ENCODE peak calls at places on chromosomes 16 and 17, in six cellular contexts. One of them, this sample, is unnamed.

GRCh38 chr16:17404903-17405691 is 65.7 kb downstream of the XYLT1 start:
- DNase-seq in gastrocnemius medialis: peak
- DNase-seq in mammary epithelial cell: peak
- DNase-seq in upper lobe of right lung: peak
- DNase-seq in cardiac muscle cell: no peak
- DNase-seq in lower lobe of right lung: peak
- DNase-seq in this sample: no peak

GRCh38 chr17:48429638-48430586 is at the start of gene SKAP1:
- DNase-seq in mammary epithelial cell: no peak
- DNase-seq in lower lobe of right lung: no peak
- DNase-seq in upper lobe of right lung: peak
- DNase-seq in cardiac muscle cell: no peak
- DNase-seq in gastrocnemius medialis: no peak
- DNase-seq in this sample: no peak

GRCh38 chr16:3383045-3383448 is 17.8 kb downstream of the ZSCAN32 start:
- DNase-seq in mammary epithelial cell: no peak
- DNase-seq in lower lobe of right lung: no peak
- DNase-seq in cardiac muscle cell: no peak
- DNase-seq in gastrocnemius medialis: no peak
- DNase-seq in upper lobe of right lung: no peak
- DNase-seq in this sample: no peak

GRCh38 chr17:38761612-38762011 is 9.1 kb downstream of the PSMB3 start:
- DNase-seq in mammary epithelial cell: peak
- DNase-seq in lower lobe of right lung: no peak
- DNase-seq in cardiac muscle cell: peak
- DNase-seq in upper lobe of right lung: no peak
- DNase-seq in gastrocnemius medialis: no peak
- DNase-seq in this sample: peak

GRCh38 chr17:81258292-81258691 is 19.2 kb downstream of the NDUFAF8 start:
- DNase-seq in cardiac muscle cell: no peak
- DNase-seq in gastrocnemius medialis: no peak
- DNase-seq in lower lobe of right lung: no peak
- DNase-seq in upper lobe of right lung: no peak
- DNase-seq in mammary epithelial cell: no peak
- DNase-seq in this sample: no peak

GRCh38 chr17:82863646-82863940 is 23.8 kb upstream of the ZNF750 start:
- DNase-seq in mammary epithelial cell: no peak
- DNase-seq in lower lobe of right lung: no peak
- DNase-seq in gastrocnemius medialis: no peak
- DNase-seq in upper lobe of right lung: no peak
- DNase-seq in cardiac muscle cell: peak
- DNase-seq in this sample: no peak

GRCh38 chr17:20206068-20206467 is 196.9 kb downstream of the SPECC1 start:
- DNase-seq in lower lobe of right lung: no peak
- DNase-seq in upper lobe of right lung: no peak
- DNase-seq in gastrocnemius medialis: no peak
- DNase-seq in cardiac muscle cell: no peak
- DNase-seq in mammary epithelial cell: no peak
- DNase-seq in this sample: no peak

GRCh38 chr17:10613775-10614513 is 43.2 kb downstream of the MYH3 start:
- DNase-seq in gastrocnemius medialis: peak
- DNase-seq in cardiac muscle cell: no peak
- DNase-seq in upper lobe of right lung: no peak
- DNase-seq in lower lobe of right lung: no peak
- DNase-seq in mammary epithelial cell: no peak
- DNase-seq in this sample: no peak

GRCh38 chr16:89422527-89422904 is 67.8 kb downstream of the ANKRD11 start:
- DNase-seq in upper lobe of right lung: no peak
- DNase-seq in mammary epithelial cell: no peak
- DNase-seq in lower lobe of right lung: no peak
- DNase-seq in cardiac muscle cell: no peak
- DNase-seq in gastrocnemius medialis: peak
- DNase-seq in this sample: peak

GRCh38 chr17:45293413-45294211 is 23.2 kb downstream of the MAP3K14 start:
- DNase-seq in lower lobe of right lung: peak
- DNase-seq in gastrocnemius medialis: peak
- DNase-seq in mammary epithelial cell: peak
- DNase-seq in cardiac muscle cell: peak
- DNase-seq in upper lobe of right lung: peak
- DNase-seq in this sample: peak
- H3K4me3 ChIP-seq in lower lobe of right lung: no peak
- H3K4me3 ChIP-seq in gastrocnemius medialis: no peak
- H3K4me3 ChIP-seq in mammary epithelial cell: no peak
- H3K4me3 ChIP-seq in cardiac muscle cell: no peak
- H3K4me3 ChIP-seq in upper lobe of right lung: no peak
- H3K4me3 ChIP-seq in this sample: no peak

GRCh38 chr16:69839240-69839688 is 77.1 kb downstream of the WWP2 start:
- DNase-seq in lower lobe of right lung: no peak
- DNase-seq in upper lobe of right lung: no peak
- DNase-seq in gastrocnemius medialis: no peak
- DNase-seq in cardiac muscle cell: peak
- DNase-seq in mammary epithelial cell: no peak
- DNase-seq in this sample: no peak
- H3K27ac ChIP-seq in lower lobe of right lung: peak
- H3K27ac ChIP-seq in upper lobe of right lung: peak
- H3K27ac ChIP-seq in gastrocnemius medialis: peak
- H3K27ac ChIP-seq in cardiac muscle cell: peak
- H3K27ac ChIP-seq in mammary epithelial cell: no peak
- H3K27ac ChIP-seq in this sample: no peak

GRCh38 chr16:30656974-30657865 is 1.0 kb upstream of the FBRS start:
- DNase-seq in cardiac muscle cell: no peak
- DNase-seq in lower lobe of right lung: no peak
- DNase-seq in gastrocnemius medialis: no peak
- DNase-seq in mammary epithelial cell: no peak
- DNase-seq in upper lobe of right lung: no peak
- DNase-seq in this sample: no peak
- H3K4me3 ChIP-seq in cardiac muscle cell: peak
- H3K4me3 ChIP-seq in lower lobe of right lung: peak
- H3K4me3 ChIP-seq in gastrocnemius medialis: peak
- H3K4me3 ChIP-seq in mammary epithelial cell: peak
- H3K4me3 ChIP-seq in upper lobe of right lung: peak
- H3K4me3 ChIP-seq in this sample: peak

GRCh38 chr17:44539664-44540063 is 17.6 kb upstream of the FZD2 start:
- DNase-seq in gastrocnemius medialis: no peak
- DNase-seq in mammary epithelial cell: no peak
- DNase-seq in lower lobe of right lung: no peak
- DNase-seq in cardiac muscle cell: no peak
- DNase-seq in upper lobe of right lung: no peak
- DNase-seq in this sample: no peak
- H3K27ac ChIP-seq in gastrocnemius medialis: no peak
- H3K27ac ChIP-seq in mammary epithelial cell: no peak
- H3K27ac ChIP-seq in lower lobe of right lung: no peak
- H3K27ac ChIP-seq in cardiac muscle cell: no peak
- H3K27ac ChIP-seq in upper lobe of right lung: no peak
- H3K27ac ChIP-seq in this sample: no peak

DNA sequence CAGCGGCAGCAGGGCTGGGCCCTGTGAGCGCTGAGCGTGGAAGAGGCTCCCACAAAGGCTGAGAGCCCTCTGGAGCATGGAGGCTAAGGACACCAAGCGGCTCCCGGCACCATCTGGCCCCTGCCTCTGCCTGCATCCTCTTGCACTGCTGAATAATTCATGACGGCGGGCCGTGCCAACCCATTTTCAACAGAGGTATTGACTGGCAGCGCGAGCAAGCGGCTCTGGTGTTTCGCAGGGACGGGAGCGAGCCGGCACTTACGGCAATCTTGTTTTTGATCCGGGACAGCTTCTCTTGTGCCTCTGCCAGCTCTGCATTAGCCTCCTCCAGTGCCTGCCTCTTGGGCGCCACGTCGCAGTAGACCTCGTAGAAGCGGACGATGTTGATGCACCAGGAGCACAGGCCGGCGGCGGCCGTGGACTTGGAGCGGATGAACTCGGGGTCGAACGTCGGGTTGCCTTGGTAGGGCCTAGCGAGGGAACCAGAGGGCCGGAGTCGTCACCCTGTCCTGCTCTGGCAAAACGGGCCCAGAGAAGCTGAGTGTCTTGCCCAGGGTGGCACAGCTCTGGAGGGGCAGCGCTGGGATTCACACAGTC is 80.4 kb downstream of the PGS1 start:
- DNase-seq in lower lobe of right lung: no peak
- DNase-seq in upper lobe of right lung: no peak
- DNase-seq in gastrocnemius medialis: no peak
- DNase-seq in cardiac muscle cell: no peak
- DNase-seq in mammary epithelial cell: no peak
- DNase-seq in this sample: no peak
- H3K4me3 ChIP-seq in lower lobe of right lung: no peak
- H3K4me3 ChIP-seq in upper lobe of right lung: no peak
- H3K4me3 ChIP-seq in gastrocnemius medialis: no peak
- H3K4me3 ChIP-seq in cardiac muscle cell: no peak
- H3K4me3 ChIP-seq in mammary epithelial cell: no peak
- H3K4me3 ChIP-seq in this sample: no peak

GRCh38 chr17:56358651-56359050 is 205.4 kb downstream of the ANKFN1 start:
- DNase-seq in mammary epithelial cell: peak
- DNase-seq in lower lobe of right lung: no peak
- DNase-seq in cardiac muscle cell: no peak
- DNase-seq in gastrocnemius medialis: no peak
- DNase-seq in upper lobe of right lung: no peak
- DNase-seq in this sample: no peak
- H3K27ac ChIP-seq in mammary epithelial cell: no peak
- H3K27ac ChIP-seq in lower lobe of right lung: no peak
- H3K27ac ChIP-seq in cardiac muscle cell: no peak
- H3K27ac ChIP-seq in gastrocnemius medialis: no peak
- H3K27ac ChIP-seq in upper lobe of right lung: no peak
- H3K27ac ChIP-seq in this sample: no peak

GRCh38 chr17:72502111-72502939 is 381.5 kb downstream of the SOX9 start:
- DNase-seq in lower lobe of right lung: peak
- DNase-seq in gastrocnemius medialis: no peak
- DNase-seq in mammary epithelial cell: no peak
- DNase-seq in upper lobe of right lung: no peak
- DNase-seq in cardiac muscle cell: no peak
- DNase-seq in this sample: peak
- H3K4me3 ChIP-seq in lower lobe of right lung: peak
- H3K4me3 ChIP-seq in gastrocnemius medialis: no peak
- H3K4me3 ChIP-seq in mammary epithelial cell: no peak
- H3K4me3 ChIP-seq in upper lobe of right lung: no peak
- H3K4me3 ChIP-seq in cardiac muscle cell: no peak
- H3K4me3 ChIP-seq in this sample: no peak

GRCh38 chr17:58278661-58279015 is 2.1 kb downstream of the MPO start:
- DNase-seq in lower lobe of right lung: no peak
- DNase-seq in upper lobe of right lung: peak
- DNase-seq in cardiac muscle cell: no peak
- DNase-seq in gastrocnemius medialis: peak
- DNase-seq in mammary epithelial cell: no peak
- DNase-seq in this sample: no peak
- H3K27ac ChIP-seq in lower lobe of right lung: no peak
- H3K27ac ChIP-seq in upper lobe of right lung: no peak
- H3K27ac ChIP-seq in cardiac muscle cell: no peak
- H3K27ac ChIP-seq in gastrocnemius medialis: peak
- H3K27ac ChIP-seq in mammary epithelial cell: no peak
- H3K27ac ChIP-seq in this sample: no peak

This sample was measured in brain microvascular endothelial cell.